ENCODE peak calls at places on chromosome 19, in seven cellular contexts. One of them, this sample, is unnamed.

GRCh38 chr19:12788682-12789097 is 2.6 kb upstream of the JUNB start:
- DNase-seq in testis: peak; percentile 88
- DNase-seq in HCT116: no peak
- DNase-seq in A549: no peak
- DNase-seq in endothelial cell of umbilical vein: peak; percentile 82
- DNase-seq in heart left ventricle: peak; percentile 91
- DNase-seq in spleen: peak; percentile 92
- DNase-seq in this sample: peak; percentile 94

GRCh38 chr19:14550201-14550754 is 20.9 kb downstream of the TECR start:
- DNase-seq in HCT116: no peak
- DNase-seq in spleen: no peak
- DNase-seq in testis: peak; percentile 49
- DNase-seq in endothelial cell of umbilical vein: no peak
- DNase-seq in heart left ventricle: no peak
- DNase-seq in A549: no peak
- DNase-seq in this sample: no peak

GRCh38 chr19:28403698-28404099 is 809.3 kb downstream of the UQCRFS1 start:
- DNase-seq in A549: no peak
- DNase-seq in testis: no peak
- DNase-seq in heart left ventricle: no peak
- DNase-seq in endothelial cell of umbilical vein: no peak
- DNase-seq in spleen: no peak
- DNase-seq in HCT116: no peak
- DNase-seq in this sample: no peak

GRCh38 chr19:39150235-39150634 is 24.6 kb downstream of the PAK4 start:
- DNase-seq in HCT116: no peak
- DNase-seq in heart left ventricle: no peak
- DNase-seq in endothelial cell of umbilical vein: no peak
- DNase-seq in spleen: no peak
- DNase-seq in testis: no peak
- DNase-seq in A549: no peak
- DNase-seq in this sample: no peak

GRCh38 chr19:50184196-50184595 is 19.2 kb upstream of the MYH14 start:
- DNase-seq in heart left ventricle: no peak
- DNase-seq in endothelial cell of umbilical vein: no peak
- DNase-seq in A549: no peak
- DNase-seq in testis: no peak
- DNase-seq in HCT116: no peak
- DNase-seq in spleen: no peak
- DNase-seq in this sample: no peak

GRCh38 chr19:15529774-15530372 is 21.5 kb downstream of the CYP4F22 start:
- DNase-seq in HCT116: no peak
- DNase-seq in testis: no peak
- DNase-seq in endothelial cell of umbilical vein: no peak
- DNase-seq in A549: no peak
- DNase-seq in heart left ventricle: no peak
- DNase-seq in spleen: no peak
- DNase-seq in this sample: peak; percentile 92

GRCh38 chr19:5271145-5271544 is 69.5 kb downstream of the PTPRS start:
- DNase-seq in A549: peak; percentile 24
- DNase-seq in endothelial cell of umbilical vein: no peak
- DNase-seq in spleen: no peak
- DNase-seq in heart left ventricle: no peak
- DNase-seq in HCT116: no peak
- DNase-seq in testis: no peak
- DNase-seq in this sample: no peak

GRCh38 chr19:50896591-50897190 is 14.5 kb downstream of the KLK4 start:
- DNase-seq in endothelial cell of umbilical vein: no peak
- DNase-seq in A549: no peak
- DNase-seq in testis: no peak
- DNase-seq in spleen: peak; percentile 83
- DNase-seq in heart left ventricle: no peak
- DNase-seq in HCT116: peak; percentile 60
- DNase-seq in this sample: no peak

GRCh38 chr19:8147579-8147978 is 1.8 kb downstream of the FBN3 start:
- DNase-seq in spleen: no peak
- DNase-seq in testis: no peak
- DNase-seq in HCT116: no peak
- DNase-seq in A549: no peak
- DNase-seq in endothelial cell of umbilical vein: no peak
- DNase-seq in heart left ventricle: no peak
- DNase-seq in this sample: no peak

GRCh38 chr19:12834976-12835757 is 788 bp upstream of the RTBDN start:
- DNase-seq in testis: peak; percentile 61
- DNase-seq in endothelial cell of umbilical vein: no peak
- DNase-seq in spleen: no peak
- DNase-seq in HCT116: peak; percentile 69
- DNase-seq in A549: no peak
- DNase-seq in heart left ventricle: no peak
- DNase-seq in this sample: no peak

GRCh38 chr19:49546825-49547565 is 19.2 kb downstream of the RCN3 start:
- DNase-seq in testis: peak; percentile 93
- DNase-seq in HCT116: peak; percentile 85
- DNase-seq in heart left ventricle: peak; percentile 79
- DNase-seq in spleen: no peak
- DNase-seq in A549: peak; percentile 91
- DNase-seq in endothelial cell of umbilical vein: peak; percentile 90
- DNase-seq in this sample: no peak

GRCh38 chr19:6109947-6110346 is 353 bp downstream of the RFX2 start:
- DNase-seq in A549: no peak
- DNase-seq in heart left ventricle: no peak
- DNase-seq in spleen: no peak
- DNase-seq in endothelial cell of umbilical vein: no peak
- DNase-seq in testis: no peak
- DNase-seq in HCT116: no peak
- DNase-seq in this sample: peak; percentile 38

GRCh38 chr19:51477343-51477742 is 996 bp upstream of the CEACAM18 start:
- DNase-seq in A549: no peak
- DNase-seq in endothelial cell of umbilical vein: no peak
- DNase-seq in testis: no peak
- DNase-seq in heart left ventricle: no peak
- DNase-seq in spleen: no peak
- DNase-seq in HCT116: no peak
- DNase-seq in this sample: peak; percentile 40

GRCh38 chr19:8494158-8494557 is 8.3 kb downstream of the PRAM1 start:
- DNase-seq in testis: no peak
- DNase-seq in A549: no peak
- DNase-seq in heart left ventricle: no peak
- DNase-seq in endothelial cell of umbilical vein: no peak
- DNase-seq in HCT116: no peak
- DNase-seq in spleen: peak; percentile 83
- DNase-seq in this sample: no peak

DNA sequence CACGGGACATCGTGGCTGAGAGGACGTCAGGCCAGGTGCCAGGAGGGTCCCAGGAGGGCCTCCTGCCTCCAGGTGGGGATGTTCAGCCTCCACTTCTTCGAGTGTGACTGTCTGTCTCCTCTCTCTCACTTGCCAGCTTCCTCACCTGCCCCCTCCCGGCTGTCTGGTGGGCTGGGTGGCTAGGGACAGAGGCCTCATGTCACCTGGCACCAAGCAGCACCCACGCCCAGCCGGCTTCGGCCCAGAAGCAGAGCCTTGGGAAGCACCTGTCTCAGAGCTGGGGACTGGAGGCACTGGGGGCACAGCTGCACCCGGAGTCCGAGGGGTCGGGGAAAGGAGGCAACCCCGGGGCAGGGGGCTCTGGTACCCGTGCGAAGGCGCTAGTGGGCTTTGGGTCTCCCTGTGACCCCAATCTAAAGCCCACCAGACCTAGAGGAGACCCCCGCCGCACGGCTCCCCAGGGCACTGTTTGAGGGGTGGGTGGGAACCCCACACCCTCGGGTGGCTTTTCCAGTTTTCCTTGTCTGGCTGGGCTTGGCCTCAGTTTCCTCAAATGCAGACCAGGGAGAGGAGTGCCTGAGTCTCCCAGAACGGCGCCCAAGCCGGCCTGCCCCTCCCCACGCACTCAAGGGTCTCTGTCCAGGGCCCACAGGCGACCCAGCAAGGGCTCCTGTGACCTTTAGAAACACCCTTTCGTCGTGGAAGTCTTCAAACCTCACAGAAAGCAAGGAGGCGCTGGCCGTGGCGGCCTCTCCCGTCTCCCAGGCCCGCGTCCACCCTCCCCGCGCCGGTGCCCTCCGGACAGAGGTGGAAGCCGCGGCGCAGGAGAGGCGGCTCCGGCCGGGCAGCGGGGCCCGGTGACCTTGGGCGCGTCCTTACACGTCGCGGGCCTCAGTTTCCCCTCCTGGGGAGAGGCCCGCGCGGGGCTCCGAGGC is 656 bp upstream of the HCN2 start:
- DNase-seq in testis: no peak
- DNase-seq in spleen: no peak
- DNase-seq in endothelial cell of umbilical vein: no peak
- DNase-seq in A549: no peak
- DNase-seq in heart left ventricle: no peak
- DNase-seq in HCT116: no peak
- DNase-seq in this sample: no peak
- TF ChIP-seq CTCF in testis: no peak
- TF ChIP-seq CTCF in spleen: no peak
- TF ChIP-seq CTCF in endothelial cell of umbilical vein: no peak
- TF ChIP-seq CTCF in A549: no peak
- TF ChIP-seq CTCF in heart left ventricle: no peak
- TF ChIP-seq CTCF in HCT116: no peak
- TF ChIP-seq CTCF in this sample: no peak

DNA sequence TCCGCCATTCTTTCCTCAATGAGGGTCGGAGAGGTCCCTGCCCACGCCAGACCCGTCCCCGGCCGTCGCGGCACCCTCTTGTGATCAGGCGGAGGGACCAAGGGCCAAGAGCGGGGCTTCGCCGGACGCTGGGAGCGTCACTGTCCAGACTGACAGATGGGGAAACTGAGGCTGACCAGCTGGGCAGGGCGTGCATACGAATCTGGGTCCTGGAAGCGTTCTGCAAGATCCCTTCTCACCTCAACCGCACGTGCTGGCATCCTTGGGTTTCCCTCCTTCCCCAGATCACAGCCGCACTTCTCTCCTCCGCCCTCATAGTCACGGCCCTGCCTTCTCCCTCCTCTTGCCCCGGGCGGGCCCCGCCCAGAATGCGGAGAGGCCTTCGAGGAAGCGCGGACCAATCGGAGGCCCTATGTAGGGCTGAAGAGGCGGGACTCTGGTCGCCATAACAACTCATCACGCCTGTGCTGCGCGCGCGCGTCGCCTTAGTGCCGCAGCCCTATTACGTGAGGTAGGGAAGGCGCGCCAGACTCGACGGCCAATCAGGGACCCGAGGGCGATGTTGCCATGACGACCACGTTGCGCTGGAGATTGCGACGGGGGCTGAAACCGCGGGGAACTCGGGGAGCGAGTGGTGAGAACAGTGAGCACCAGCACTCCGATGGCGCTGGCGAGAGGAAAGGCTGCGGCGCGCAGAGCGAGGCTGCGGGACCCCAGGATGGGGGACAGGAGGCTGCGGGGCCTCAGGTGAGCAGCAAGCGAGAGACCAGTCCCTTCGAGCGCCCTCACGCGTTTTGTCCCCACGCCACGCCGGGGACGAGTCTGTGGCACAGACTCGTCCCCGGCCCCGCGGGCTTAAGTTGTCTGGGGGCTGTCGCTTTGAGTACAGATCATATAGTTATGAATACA is 5.7 kb downstream of the RNF225 start:
- DNase-seq in spleen: peak; percentile 99
- DNase-seq in HCT116: peak; percentile 99
- DNase-seq in A549: peak; percentile 97
- DNase-seq in testis: peak; percentile 100
- DNase-seq in heart left ventricle: peak; percentile 99
- DNase-seq in endothelial cell of umbilical vein: peak; percentile 100
- DNase-seq in this sample: peak; percentile 100
- TF ChIP-seq POLR2A in spleen: peak; percentile 67
- TF ChIP-seq POLR2A in HCT116: peak; percentile 94
- TF ChIP-seq POLR2A in A549: peak; percentile 95
- TF ChIP-seq POLR2A in testis: no peak
- TF ChIP-seq POLR2A in heart left ventricle: peak; percentile 52
- TF ChIP-seq POLR2A in endothelial cell of umbilical vein: peak; percentile 22
- TF ChIP-seq POLR2A in this sample: no peak

GRCh38 chr19:30371157-30371845 is 883 bp upstream of the ZNF536 start:
- DNase-seq in endothelial cell of umbilical vein: no peak
- DNase-seq in A549: no peak
- DNase-seq in heart left ventricle: no peak
- DNase-seq in spleen: no peak
- DNase-seq in HCT116: no peak
- DNase-seq in testis: no peak
- DNase-seq in this sample: no peak

GRCh38 chr19:30374791-30375650 is 2.8 kb downstream of the ZNF536 start:
- DNase-seq in spleen: no peak
- DNase-seq in endothelial cell of umbilical vein: no peak
- DNase-seq in HCT116: no peak
- DNase-seq in testis: peak; percentile 20
- DNase-seq in A549: no peak
- DNase-seq in heart left ventricle: no peak
- DNase-seq in this sample: no peak

GRCh38 chr19:30375651-30376050 is 3.5 kb downstream of the ZNF536 start:
- DNase-seq in heart left ventricle: no peak
- DNase-seq in testis: no peak
- DNase-seq in endothelial cell of umbilical vein: no peak
- DNase-seq in spleen: no peak
- DNase-seq in HCT116: no peak
- DNase-seq in A549: no peak
- DNase-seq in this sample: peak; percentile 39

GRCh38 chr19:30371960-30372824 is at the start of gene ZNF536:
- DNase-seq in heart left ventricle: no peak
- DNase-seq in A549: no peak
- DNase-seq in spleen: no peak
- DNase-seq in HCT116: no peak
- DNase-seq in testis: no peak
- DNase-seq in endothelial cell of umbilical vein: no peak
- DNase-seq in this sample: peak; percentile 34

GRCh38 chr19:30373593-30373992 is 1.4 kb downstream of the ZNF536 start:
- DNase-seq in A549: no peak
- DNase-seq in spleen: no peak
- DNase-seq in HCT116: no peak
- DNase-seq in heart left ventricle: no peak
- DNase-seq in endothelial cell of umbilical vein: no peak
- DNase-seq in testis: no peak
- DNase-seq in this sample: peak; percentile 29
- H3K4me3 ChIP-seq in A549: no peak overlapping the region
- H3K4me3 ChIP-seq in spleen: no peak overlapping the region
- H3K4me3 ChIP-seq in HCT116: no peak overlapping the region
- H3K4me3 ChIP-seq in heart left ventricle: no peak overlapping the region
- H3K4me3 ChIP-seq in endothelial cell of umbilical vein: no peak overlapping the region
- H3K4me3 ChIP-seq in testis: no peak overlapping the region
- H3K4me3 ChIP-seq in this sample: no peak overlapping the region

DNA sequence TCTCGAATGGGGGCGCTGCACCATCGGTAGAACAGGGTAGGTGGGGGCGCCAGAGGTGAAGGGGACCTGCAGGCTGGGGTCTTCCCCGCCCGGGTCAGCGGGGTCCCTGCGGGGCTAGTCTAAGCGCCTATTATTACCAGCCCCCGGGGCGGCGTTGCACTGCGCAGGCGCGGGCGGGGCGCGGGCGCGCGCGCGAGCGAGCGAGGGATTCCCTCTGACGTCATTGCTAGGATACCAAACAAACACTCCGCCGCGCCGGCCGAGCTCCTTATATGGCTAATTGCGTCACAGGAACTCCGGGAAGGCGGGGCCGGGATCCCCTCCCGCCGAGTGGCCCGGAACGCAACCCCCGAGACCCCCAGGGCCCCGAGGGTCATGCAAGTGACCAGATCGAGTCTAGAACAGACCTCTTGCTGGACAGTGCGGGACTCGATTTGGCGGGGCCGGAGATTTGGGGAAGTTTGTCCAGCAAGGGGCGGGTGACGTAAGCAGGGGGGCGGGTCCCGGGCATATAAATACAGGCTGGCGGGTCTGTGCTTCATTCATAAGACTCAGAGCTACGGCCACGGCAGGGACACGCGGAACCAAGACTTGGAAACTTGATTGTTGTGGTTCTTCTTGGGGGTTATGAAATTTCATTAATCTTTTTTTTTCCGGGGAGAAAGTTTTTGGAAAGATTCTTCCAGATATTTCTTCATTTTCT is at the start of gene FOSB:
- DNase-seq in endothelial cell of umbilical vein: peak; percentile 91
- DNase-seq in A549: peak; percentile 96
- DNase-seq in spleen: peak; percentile 97
- DNase-seq in heart left ventricle: peak; percentile 95
- DNase-seq in testis: peak; percentile 98
- DNase-seq in HCT116: peak; percentile 91
- DNase-seq in this sample: peak; percentile 94
- TF ChIP-seq CTCF in endothelial cell of umbilical vein: no peak
- TF ChIP-seq CTCF in A549: no peak
- TF ChIP-seq CTCF in spleen: no peak
- TF ChIP-seq CTCF in heart left ventricle: peak; percentile 32
- TF ChIP-seq CTCF in testis: no peak
- TF ChIP-seq CTCF in HCT116: no peak
- TF ChIP-seq CTCF in this sample: no peak